ENCODE peak calls at places on chromosomes 12 and 14, in four cellular contexts. K is heart left ventricle, S is dorsolateral prefrontal cortex, B is coronary artery. R is an unnamed sample.
A peak's percentile ranks its signal among the peaks of the same experiment; 100 is the strongest.

GRCh38 chr14:105307052-105307727 is 6.4 kb upstream of the BRF1 start:
- DNase-seq in K (no peak), S (no peak), B (no peak), R (no peak)

GRCh38 chr14:93536945-93537344 is 106.2 kb downstream of the UNC79 start:
- DNase-seq in K (no peak), S (no peak), B (no peak), R (no peak)

GRCh38 chr12:103160622-103161021 is 203.1 kb downstream of the ASCL1 start:
- DNase-seq in K (no peak), S (no peak), B (no peak), R (no peak)

GRCh38 chr12:76621582-76622024 is 62.0 kb upstream of the OSBPL8 start:
- DNase-seq in K (peak; percentile 55), S (peak; percentile 55), B (no peak), R (no peak)

GRCh38 chr12:54390668-54391551 is 6.4 kb upstream of the ZNF385A start:
- DNase-seq in K (peak; percentile 40), S (peak; percentile 71), B (no peak), R (no peak)

GRCh38 chr14:42664185-42664584 is 1057.5 kb downstream of the LRFN5 start:
- DNase-seq in K (no peak), S (no peak), B (no peak), R (no peak)

GRCh38 chr12:57477710-57478681 is 1.7 kb downstream of the ARHGAP9 start:
- DNase-seq in K (no peak), S (no peak), B (no peak), R (peak; percentile 51)

GRCh38 chr12:95319694-95320331 is 102.2 kb downstream of the VEZT start:
- DNase-seq in K (no peak), S (no peak), B (no peak), R (no peak)

GRCh38 chr12:124162151-124163110 is 132.5 kb upstream of the RFLNA start:
- DNase-seq in K (no peak), S (no peak), B (no peak), R (no peak)

GRCh38 chr12:11695321-11695720 is 45.8 kb downstream of the ETV6 start:
- DNase-seq in K (no peak), S (no peak), B (no peak), R (no peak)

GRCh38 chr12:47377414-47378221 is 297.9 kb upstream of the AMIGO2 start:
- DNase-seq in K (peak; percentile 88), S (peak; percentile 41), B (peak; percentile 99), R (no peak)

GRCh38 chr14:65792208-65792905 is 379.8 kb downstream of the FUT8 start:
- DNase-seq in K (no peak), S (no peak), B (peak; percentile 24), R (no peak)

GRCh38 chr14:101876539-101876938 is 87.8 kb upstream of the DYNC1H1 start:
- DNase-seq in K (peak; percentile 82), S (no peak), B (no peak), R (no peak)

GRCh38 chr14:31966896-31967668 is 110.0 kb upstream of the ARHGAP5 start:
- DNase-seq in K (no peak), S (no peak), B (no peak), R (no peak)

GRCh38 chr12:93137656-93138612 is 208.8 kb upstream of the EEA1 start:
- DNase-seq in K (no peak), S (no peak), B (no peak), R (no peak)

GRCh38 chr12:120795441-120796178 is 70.0 kb downstream of the ACADS start:
- DNase-seq in K (no peak), S (no peak), B (no peak), R (no peak)

GRCh38 chr14:71117839-71118743 is 210.8 kb downstream of the PCNX1 start:
- DNase-seq in K (no peak), S (no peak), B (no peak), R (no peak)

GRCh38 chr12:132445884-132446471 is 44.0 kb upstream of the FBRSL1 start:
- DNase-seq in K (no peak), S (no peak), B (no peak), R (no peak)

GRCh38 chr12:122851820-122852219 is 16.6 kb downstream of the HIP1R start:
- DNase-seq in K (no peak), S (no peak), B (no peak), R (no peak)

GRCh38 chr14:100907240-100907639 is 3.7 kb upstream of the RTL1 start:
- DNase-seq in K (no peak), S (no peak), B (no peak), R (peak; percentile 59)

GRCh38 chr14:105116451-105117256 is 51.4 kb upstream of the GPR132 start:
- DNase-seq in K (peak; percentile 5), S (peak; percentile 25), B (peak; percentile 28), R (no peak)

GRCh38 chr12:132937476-132937875 is 18.6 kb downstream of the ZNF605 start:
- DNase-seq in K (no peak), S (no peak), B (no peak), R (no peak)

GRCh38 chr14:28754209-28754985 is 12.2 kb upstream of the FOXG1 start:
- DNase-seq in K (no peak), S (no peak), B (no peak), R (no peak)

GRCh38 chr12:67161322-67161918 is 107.7 kb upstream of the CAND1 start:
- DNase-seq in K (no peak), S (no peak), B (no peak), R (no peak)

GRCh38 chr12:17971850-17972249 is 118.1 kb downstream of the RERGL start:
- DNase-seq in K (no peak), S (no peak), B (no peak), R (no peak)

GRCh38 chr14:34301107-34301734 is 160.8 kb downstream of the SPTSSA start:
- DNase-seq in K (no peak), S (no peak), B (no peak), R (no peak)

GRCh38 chr14:103204852-103205540 is 81.7 kb downstream of the TNFAIP2 start:
- DNase-seq in K (no peak), S (no peak), B (no peak), R (no peak)

GRCh38 chr12:132559652-132560420 is 50.5 kb downstream of the LRCOL1 start:
- DNase-seq in K (peak; percentile 47), S (no peak), B (no peak), R (no peak)

DNA sequence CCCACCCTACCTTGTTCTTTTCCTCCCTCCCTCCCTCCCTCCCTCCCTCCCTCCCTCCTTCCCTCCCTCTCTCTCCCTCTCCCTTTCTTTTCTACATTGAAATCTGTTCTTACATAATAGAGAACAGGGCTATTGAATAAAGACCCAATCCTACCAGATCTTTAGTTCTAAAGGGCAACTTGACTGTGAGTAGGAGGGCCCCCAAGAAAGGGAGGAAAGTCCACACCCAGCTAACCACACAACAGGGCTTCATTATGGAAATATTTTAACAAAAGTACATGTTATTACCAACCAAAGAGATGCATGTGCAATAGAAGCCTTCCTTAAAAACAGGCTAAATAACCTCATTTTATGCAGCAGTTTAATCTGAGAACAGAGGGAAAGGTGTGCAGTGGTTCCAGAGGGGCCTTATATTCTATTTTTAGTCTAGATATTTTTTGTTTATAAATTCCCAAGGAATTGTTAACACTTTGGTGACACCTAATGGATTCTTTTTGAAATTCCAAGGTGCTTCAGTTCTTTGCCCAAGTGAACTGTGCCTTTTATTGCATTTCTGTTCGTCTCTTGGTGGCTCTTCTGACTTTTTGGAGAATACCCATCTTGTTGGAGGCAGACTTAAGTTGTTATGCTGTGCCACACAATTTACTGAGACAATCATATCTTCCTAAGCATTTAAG is 63.0 kb downstream of the GNS start:
- DNase-seq in K (no peak), S (no peak), B (no peak), R (no peak)
- TF ChIP-seq CTCF in K (peak; percentile 61), S (peak; percentile 58), B (no peak), R (peak; percentile 83)

DNA sequence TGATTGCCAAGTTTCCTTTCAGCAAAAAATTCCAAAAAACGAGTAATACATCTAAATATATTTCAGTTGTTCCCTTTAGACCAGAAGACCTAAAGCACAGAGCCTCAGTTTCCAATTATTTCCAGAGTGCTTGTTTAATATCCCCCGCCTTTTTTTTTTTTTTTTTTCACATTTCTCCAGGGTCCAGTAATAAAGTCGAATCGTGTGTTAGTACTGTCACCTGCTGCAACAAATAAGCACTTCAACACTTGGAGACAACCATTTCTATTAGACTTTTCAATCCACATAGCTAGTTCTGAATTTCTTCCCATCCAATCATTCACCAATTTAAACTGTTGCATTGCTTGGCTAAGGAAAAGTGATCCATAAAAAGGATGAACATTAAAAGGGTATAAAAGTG is 13.6 kb downstream of the PDE6H start:
- DNase-seq in K (no peak), S (no peak), B (no peak), R (no peak)
- TF ChIP-seq CTCF in K (peak; percentile 37), S (no peak), B (no peak), R (peak; percentile 56)

DNA sequence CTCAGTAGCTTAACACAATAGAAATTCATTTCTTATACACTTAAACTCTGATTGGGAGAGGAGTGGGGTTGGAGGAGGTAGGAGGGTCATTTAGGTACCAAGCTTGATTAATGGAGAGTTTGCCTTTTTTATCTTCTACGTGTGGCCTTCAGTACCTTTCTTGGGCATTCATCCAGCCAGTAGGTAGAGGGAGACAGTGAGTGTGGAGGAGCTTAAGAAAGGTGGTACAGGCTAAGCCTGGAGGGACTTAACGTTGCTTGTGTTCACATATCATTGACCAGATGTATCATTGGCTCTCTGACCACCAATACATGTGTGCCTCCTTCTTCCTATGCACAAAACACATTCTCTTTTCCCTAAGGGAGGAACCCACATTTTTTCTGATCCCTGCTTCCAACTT is 232.9 kb upstream of the CRY1 start:
- DNase-seq in K (no peak), S (no peak), B (no peak), R (no peak)
- TF ChIP-seq CTCF in K (no peak), S (no peak), B (no peak), R (no peak)

GRCh38 chr12:753401-754237 is 1.2 kb downstream of the WNK1 start:
- DNase-seq in K (peak; percentile 54), S (peak; percentile 38), B (peak; percentile 84), R (no peak)

GRCh38 chr12:754238-754816 is 1.9 kb downstream of the WNK1 start:
- DNase-seq in K (no peak), S (no peak), B (peak; percentile 72), R (no peak)

GRCh38 chr12:752673-753400 is 458 bp downstream of the WNK1 start:
- DNase-seq in K (peak; percentile 63), S (no peak), B (peak; percentile 81), R (no peak)

GRCh38 chr12:751828-752672 is at the start of gene WNK1:
- DNase-seq in K (peak; percentile 97), S (peak; percentile 97), B (peak; percentile 98), R (peak; percentile 96)

GRCh38 chr12:754871-755562 is 2.6 kb downstream of the WNK1 start:
- DNase-seq in K (no peak), S (no peak), B (no peak), R (no peak)
- TF ChIP-seq CTCF in K (peak; percentile 44), S (peak; percentile 65), B (peak; percentile 16), R (peak; percentile 76)

GRCh38 chr14:55103005-55103640 is 25.9 kb upstream of the LGALS3 start:
- DNase-seq in K (peak; percentile 65), S (no peak), B (peak; percentile 83), R (no peak)
- TF ChIP-seq CTCF in K (no peak), S (no peak), B (no peak), R (no peak)

R was measured in chondrocyte.